ENCODE peak calls at places on chromosomes 1 and 21, in nine cellular contexts. T, L, K, V, O, W, P, C and N are unnamed samples.

GRCh38 chr1:89142160-89142559 is 16.2 kb upstream of the GBP2 start:
- DNase-seq in W (no peak), P (no peak), K (no peak), C (no peak), T (no peak), O (no peak), V (no peak), L (no peak), N (no peak)

GRCh38 chr1:203673550-203674411 is 47.1 kb downstream of the ATP2B4 start:
- DNase-seq in P (peak; percentile 98), T (peak; percentile 41), O (peak; percentile 85), K (peak; percentile 26), C (no peak), W (peak; percentile 34), L (peak; percentile 87), V (peak; percentile 93), N (peak; percentile 91)

GRCh38 chr1:173267453-173267945 is 60.4 kb upstream of the TNFSF4 start:
- DNase-seq in T (no peak), V (peak; percentile 82), O (peak; percentile 24), L (peak; percentile 41), P (peak; percentile 88), W (no peak), K (no peak), C (no peak), N (peak; percentile 80)

GRCh38 chr1:239558559-239558958 is 172.2 kb downstream of the CHRM3 start:
- DNase-seq in P (no peak), V (no peak), W (no peak), K (no peak), O (no peak), C (no peak), L (no peak), T (no peak), N (no peak)

GRCh38 chr1:76156987-76157386 is 82.4 kb downstream of the ST6GALNAC3 start:
- DNase-seq in V (no peak), O (no peak), W (no peak), L (no peak), K (no peak), C (no peak), P (no peak), T (no peak), N (no peak)

GRCh38 chr1:199273837-199274379 is 635.1 kb downstream of the PTPRC start:
- DNase-seq in V (peak; percentile 32), O (peak; percentile 35), C (no peak), L (peak; percentile 32), T (no peak), P (peak; percentile 68), K (no peak), W (peak; percentile 33), N (peak; percentile 85)

GRCh38 chr1:100622037-100622436 is 84.1 kb downstream of the GPR88 start:
- DNase-seq in P (peak; percentile 99), V (peak; percentile 98), W (peak; percentile 37), C (no peak), T (no peak), O (peak; percentile 97), L (peak; percentile 99), K (no peak), N (peak; percentile 100)

GRCh38 chr21:44742418-44743153 is 31.2 kb upstream of the TSPEAR start:
- DNase-seq in O (peak; percentile 34), W (no peak), P (peak; percentile 14), V (no peak), T (no peak), C (no peak), K (peak; percentile 71), L (peak; percentile 21), N (no peak)

GRCh38 chr1:119673171-119673940 is 25.3 kb upstream of the ZNF697 start:
- DNase-seq in K (no peak), P (peak; percentile 80), W (no peak), T (no peak), O (peak; percentile 70), V (peak; percentile 9), C (no peak), L (peak; percentile 73), N (no peak)

GRCh38 chr1:162541619-162542141 is 19.8 kb upstream of the UAP1 start:
- DNase-seq in W (no peak), T (peak; percentile 52), L (peak; percentile 97), P (peak; percentile 99), V (peak; percentile 97), C (no peak), K (no peak), O (peak; percentile 97), N (peak; percentile 84)

GRCh38 chr1:114458208-114458777 is 52.7 kb downstream of the TRIM33 start:
- DNase-seq in O (peak; percentile 78), C (no peak), K (no peak), P (peak; percentile 81), T (no peak), W (no peak), V (peak; percentile 43), L (peak; percentile 82), N (peak; percentile 61)

GRCh38 chr1:1421147-1421906 is at the start of gene ANKRD65:
- DNase-seq in L (no peak), C (peak; percentile 15), O (no peak), P (no peak), T (no peak), K (peak; percentile 98), W (peak; percentile 5), V (no peak), N (no peak)

GRCh38 chr21:15706686-15707085 is 23.1 kb upstream of the USP25 start:
- DNase-seq in T (no peak), O (peak; percentile 97), C (no peak), V (peak; percentile 89), K (no peak), L (peak; percentile 99), P (peak; percentile 86), W (peak; percentile 52), N (peak; percentile 93)

GRCh38 chr1:151936653-151937052 is 27.3 kb upstream of the THEM4 start:
- DNase-seq in K (no peak), T (no peak), V (no peak), P (no peak), C (no peak), W (peak; percentile 49), L (no peak), O (no peak), N (no peak)

GRCh38 chr1:234970731-234971476 is 157.7 kb downstream of the TOMM20 start:
- DNase-seq in T (peak; percentile 78), P (peak; percentile 98), K (no peak), C (peak; percentile 76), W (peak; percentile 73), V (peak; percentile 99), L (peak; percentile 96), O (peak; percentile 98), N (peak; percentile 90)

GRCh38 chr1:153533689-153534201 is 2.0 kb downstream of the S100A6 start:
- DNase-seq in P (peak; percentile 95), T (peak; percentile 44), O (peak; percentile 82), L (peak; percentile 81), W (no peak), K (peak; percentile 40), V (peak; percentile 87), C (no peak), N (peak; percentile 93)

GRCh38 chr21:44870748-44871495 is 2.6 kb downstream of the PTTG1IP start:
- DNase-seq in T (peak; percentile 75), L (no peak), P (peak; percentile 17), V (peak; percentile 22), C (no peak), O (no peak), W (no peak), K (no peak), N (peak; percentile 55)

GRCh38 chr1:180241716-180242544 is 11.9 kb downstream of the LHX4 start:
- DNase-seq in O (peak; percentile 28), W (no peak), L (peak; percentile 45), T (no peak), K (no peak), P (peak; percentile 35), V (peak; percentile 15), C (no peak), N (peak; percentile 17)

GRCh38 chr1:48817505-48818114 is 40.9 kb upstream of the BEND5 start:
- DNase-seq in V (peak; percentile 59), C (peak; percentile 75), P (peak; percentile 22), K (peak; percentile 52), W (peak; percentile 72), O (peak; percentile 61), L (peak; percentile 57), T (peak; percentile 37), N (peak; percentile 58)

GRCh38 chr1:84406209-84406917 is 8.1 kb downstream of the DNASE2B start:
- DNase-seq in C (no peak), O (peak; percentile 40), P (peak; percentile 41), K (no peak), V (peak; percentile 24), T (no peak), W (no peak), L (peak; percentile 54), N (peak; percentile 58)

GRCh38 chr1:152907686-152908601 is at the start of gene IVL:
- DNase-seq in T (no peak), W (no peak), V (no peak), P (peak; percentile 47), L (no peak), O (no peak), K (no peak), C (no peak), N (peak; percentile 40)

GRCh38 chr1:43858324-43858723 is 75.3 kb upstream of the ARTN start:
- DNase-seq in L (peak; percentile 95), W (peak; percentile 79), O (peak; percentile 96), T (no peak), K (no peak), C (peak; percentile 49), V (peak; percentile 100), P (peak; percentile 99), N (peak; percentile 63)